ENCODE peak calls at places on chromosome 20, in ten cellular contexts. One of them, this sample, is unnamed.
A peak's percentile ranks its signal among the peaks of the same experiment; 100 is the strongest.

GRCh38 chr20:31870703-31871601 is 518 bp downstream of the TTLL9 start:
- DNase-seq in right atrium auricular region: no peak
- DNase-seq in esophagus squamous epithelium: no peak
- DNase-seq in thoracic aorta: no peak
- DNase-seq in right lobe of liver: no peak
- DNase-seq in psoas muscle: no peak
- DNase-seq in K562: no peak
- DNase-seq in AG04450: no peak
- DNase-seq in cardiac muscle cell: no peak
- DNase-seq in breast epithelium: no peak
- DNase-seq in this sample: no peak

GRCh38 chr20:32442630-32443029 is 84.5 kb downstream of the ASXL1 start:
- DNase-seq in right atrium auricular region: no peak
- DNase-seq in esophagus squamous epithelium: no peak
- DNase-seq in thoracic aorta: no peak
- DNase-seq in right lobe of liver: no peak
- DNase-seq in psoas muscle: no peak
- DNase-seq in K562: no peak
- DNase-seq in AG04450: no peak
- DNase-seq in cardiac muscle cell: no peak
- DNase-seq in breast epithelium: no peak
- DNase-seq in this sample: no peak

GRCh38 chr20:36737183-36737499 is 8.7 kb downstream of the NDRG3 start:
- DNase-seq in right atrium auricular region: no peak
- DNase-seq in esophagus squamous epithelium: no peak
- DNase-seq in thoracic aorta: no peak
- DNase-seq in right lobe of liver: no peak
- DNase-seq in psoas muscle: no peak
- DNase-seq in K562: no peak
- DNase-seq in AG04450: no peak
- DNase-seq in cardiac muscle cell: no peak
- DNase-seq in breast epithelium: no peak
- DNase-seq in this sample: no peak

GRCh38 chr20:57038608-57039440 is 227.6 kb downstream of the BMP7 start:
- DNase-seq in right atrium auricular region: no peak
- DNase-seq in esophagus squamous epithelium: no peak
- DNase-seq in thoracic aorta: no peak
- DNase-seq in right lobe of liver: no peak
- DNase-seq in psoas muscle: no peak
- DNase-seq in K562: no peak
- DNase-seq in AG04450: no peak
- DNase-seq in cardiac muscle cell: no peak
- DNase-seq in breast epithelium: no peak
- DNase-seq in this sample: no peak

GRCh38 chr20:49287555-49288249 is 9.8 kb upstream of the ZNFX1 start:
- DNase-seq in right atrium auricular region: no peak
- DNase-seq in esophagus squamous epithelium: no peak
- DNase-seq in thoracic aorta: no peak
- DNase-seq in right lobe of liver: no peak
- DNase-seq in psoas muscle: no peak
- DNase-seq in K562: peak; percentile 60
- DNase-seq in AG04450: no peak
- DNase-seq in cardiac muscle cell: peak; percentile 70
- DNase-seq in breast epithelium: no peak
- DNase-seq in this sample: no peak

GRCh38 chr20:32218156-32218900 is 10.6 kb downstream of the POFUT1 start:
- DNase-seq in right atrium auricular region: no peak
- DNase-seq in esophagus squamous epithelium: no peak
- DNase-seq in thoracic aorta: no peak
- DNase-seq in right lobe of liver: no peak
- DNase-seq in psoas muscle: no peak
- DNase-seq in K562: no peak
- DNase-seq in AG04450: no peak
- DNase-seq in cardiac muscle cell: no peak
- DNase-seq in breast epithelium: no peak
- DNase-seq in this sample: peak; percentile 29

GRCh38 chr20:34515484-34516037 is 661 bp upstream of the DYNLRB1 start:
- DNase-seq in right atrium auricular region: no peak
- DNase-seq in esophagus squamous epithelium: no peak
- DNase-seq in thoracic aorta: no peak
- DNase-seq in right lobe of liver: peak; percentile 47
- DNase-seq in psoas muscle: peak; percentile 28
- DNase-seq in K562: peak; percentile 83
- DNase-seq in AG04450: no peak
- DNase-seq in cardiac muscle cell: peak; percentile 32
- DNase-seq in breast epithelium: peak; percentile 50
- DNase-seq in this sample: peak; percentile 67

GRCh38 chr20:33684533-33685327 is 1.5 kb downstream of the E2F1 start:
- DNase-seq in right atrium auricular region: no peak
- DNase-seq in esophagus squamous epithelium: no peak
- DNase-seq in thoracic aorta: no peak
- DNase-seq in right lobe of liver: no peak
- DNase-seq in psoas muscle: no peak
- DNase-seq in K562: no peak
- DNase-seq in AG04450: no peak
- DNase-seq in cardiac muscle cell: no peak
- DNase-seq in breast epithelium: no peak
- DNase-seq in this sample: peak; percentile 85

GRCh38 chr20:63659370-63659769 is 1.3 kb downstream of the RTEL1 start:
- DNase-seq in right atrium auricular region: no peak
- DNase-seq in esophagus squamous epithelium: no peak
- DNase-seq in thoracic aorta: no peak
- DNase-seq in right lobe of liver: no peak
- DNase-seq in psoas muscle: no peak
- DNase-seq in K562: no peak
- DNase-seq in AG04450: no peak
- DNase-seq in cardiac muscle cell: no peak
- DNase-seq in breast epithelium: no peak
- DNase-seq in this sample: no peak

GRCh38 chr20:18042211-18042610 is 15.5 kb downstream of the OVOL2 start:
- DNase-seq in right atrium auricular region: no peak
- DNase-seq in esophagus squamous epithelium: no peak
- DNase-seq in thoracic aorta: no peak
- DNase-seq in right lobe of liver: no peak
- DNase-seq in psoas muscle: no peak
- DNase-seq in K562: no peak
- DNase-seq in AG04450: no peak
- DNase-seq in cardiac muscle cell: no peak
- DNase-seq in breast epithelium: no peak
- DNase-seq in this sample: no peak

GRCh38 chr20:32943490-32944052 is 60.7 kb downstream of the SUN5 start:
- DNase-seq in right atrium auricular region: peak; percentile 47
- DNase-seq in esophagus squamous epithelium: no peak
- DNase-seq in thoracic aorta: no peak
- DNase-seq in right lobe of liver: no peak
- DNase-seq in psoas muscle: no peak
- DNase-seq in K562: no peak
- DNase-seq in AG04450: no peak
- DNase-seq in cardiac muscle cell: no peak
- DNase-seq in breast epithelium: no peak
- DNase-seq in this sample: no peak

GRCh38 chr20:24146231-24146634 is 157.7 kb upstream of the GGTLC1 start:
- DNase-seq in right atrium auricular region: no peak
- DNase-seq in esophagus squamous epithelium: no peak
- DNase-seq in thoracic aorta: no peak
- DNase-seq in right lobe of liver: peak; percentile 59
- DNase-seq in psoas muscle: no peak
- DNase-seq in K562: no peak
- DNase-seq in AG04450: no peak
- DNase-seq in cardiac muscle cell: no peak
- DNase-seq in breast epithelium: no peak
- DNase-seq in this sample: no peak

GRCh38 chr20:46657137-46657536 is 5.9 kb upstream of the SLC13A3 start:
- DNase-seq in right atrium auricular region: no peak
- DNase-seq in esophagus squamous epithelium: no peak
- DNase-seq in thoracic aorta: no peak
- DNase-seq in right lobe of liver: no peak
- DNase-seq in psoas muscle: no peak
- DNase-seq in K562: no peak
- DNase-seq in AG04450: no peak
- DNase-seq in cardiac muscle cell: no peak
- DNase-seq in breast epithelium: no peak
- DNase-seq in this sample: no peak

DNA sequence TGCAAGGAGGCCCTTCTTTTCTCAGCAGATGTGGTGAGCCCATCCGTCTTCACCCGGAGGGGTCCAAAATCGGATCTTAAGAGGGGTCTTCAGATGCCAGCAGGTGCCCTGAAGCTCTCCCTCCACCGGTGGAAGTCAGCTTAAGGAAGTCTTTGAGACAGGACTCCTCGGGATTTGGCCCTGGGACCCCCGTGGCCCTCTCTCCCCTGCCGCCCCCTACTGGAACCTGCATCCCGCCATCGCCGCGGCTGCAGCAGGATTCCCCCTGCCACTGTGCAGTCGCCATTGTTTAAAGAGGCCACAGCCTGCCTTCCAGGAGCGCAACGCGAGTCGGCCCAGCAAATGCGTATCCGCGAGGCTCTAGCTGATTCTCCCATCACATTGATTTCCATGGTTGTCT is 292.5 kb upstream of the ZNF337 start:
- DNase-seq in right atrium auricular region: no peak
- DNase-seq in esophagus squamous epithelium: no peak
- DNase-seq in thoracic aorta: no peak
- DNase-seq in right lobe of liver: no peak
- DNase-seq in psoas muscle: no peak
- DNase-seq in K562: no peak
- DNase-seq in AG04450: no peak
- DNase-seq in cardiac muscle cell: no peak
- DNase-seq in breast epithelium: no peak
- DNase-seq in this sample: no peak
- TF ChIP-seq CTCF in right atrium auricular region: no peak
- TF ChIP-seq CTCF in esophagus squamous epithelium: no peak
- TF ChIP-seq CTCF in thoracic aorta: no peak
- TF ChIP-seq CTCF in right lobe of liver: no peak
- TF ChIP-seq CTCF in psoas muscle: no peak
- TF ChIP-seq CTCF in K562: no peak
- TF ChIP-seq CTCF in AG04450: no peak
- TF ChIP-seq CTCF in cardiac muscle cell: no peak
- TF ChIP-seq CTCF in breast epithelium: no peak
- TF ChIP-seq CTCF in this sample: no peak

DNA sequence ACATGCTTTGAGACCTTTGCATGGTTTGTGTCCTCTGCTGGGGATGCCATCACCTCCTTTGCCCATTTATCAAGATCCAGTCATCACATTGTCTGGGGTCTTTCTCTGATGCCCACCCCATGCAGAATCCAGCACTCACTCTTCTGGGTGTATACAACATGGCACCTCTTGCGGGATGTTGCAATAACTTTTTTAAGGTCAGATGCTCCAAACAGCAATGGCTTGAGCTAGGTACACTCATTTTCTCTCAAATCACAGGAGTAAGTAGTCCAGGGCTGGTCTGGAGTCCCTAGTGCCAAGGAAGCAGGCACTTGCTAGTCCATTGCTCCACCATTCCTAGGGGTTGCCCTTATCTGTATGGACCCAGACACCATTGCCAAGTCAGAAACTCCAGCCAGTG is 196.6 kb upstream of the KCNG1 start:
- DNase-seq in right atrium auricular region: no peak
- DNase-seq in esophagus squamous epithelium: no peak
- DNase-seq in thoracic aorta: no peak
- DNase-seq in right lobe of liver: no peak
- DNase-seq in psoas muscle: no peak
- DNase-seq in K562: no peak
- DNase-seq in AG04450: no peak
- DNase-seq in cardiac muscle cell: no peak
- DNase-seq in breast epithelium: no peak
- DNase-seq in this sample: no peak
- H3K9me3 ChIP-seq in right atrium auricular region: no peaks in the 10 kb centered on the region
- H3K9me3 ChIP-seq in esophagus squamous epithelium: no peaks in the 10 kb centered on the region
- H3K9me3 ChIP-seq in thoracic aorta: no peaks in the 10 kb centered on the region
- H3K9me3 ChIP-seq in right lobe of liver: no peaks in the 10 kb centered on the region
- H3K9me3 ChIP-seq in psoas muscle: no peaks in the 10 kb centered on the region
- H3K9me3 ChIP-seq in K562: no peaks in the 10 kb centered on the region
- H3K9me3 ChIP-seq in AG04450: peaks cover 11% of the 10 kb centered on the region
- H3K9me3 ChIP-seq in cardiac muscle cell: no peaks in the 10 kb centered on the region
- H3K9me3 ChIP-seq in breast epithelium: peaks cover 6% of the 10 kb centered on the region
- H3K9me3 ChIP-seq in this sample: peaks cover 4% of the 10 kb centered on the region

GRCh38 chr20:53685070-53685595 is 91.5 kb upstream of the ZNF217 start:
- DNase-seq in right atrium auricular region: no peak
- DNase-seq in esophagus squamous epithelium: no peak
- DNase-seq in thoracic aorta: no peak
- DNase-seq in right lobe of liver: no peak
- DNase-seq in psoas muscle: no peak
- DNase-seq in K562: no peak
- DNase-seq in AG04450: no peak
- DNase-seq in cardiac muscle cell: no peak
- DNase-seq in breast epithelium: no peak
- DNase-seq in this sample: no peak

GRCh38 chr20:53681352-53682212 is 87.9 kb upstream of the ZNF217 start:
- DNase-seq in right atrium auricular region: no peak
- DNase-seq in esophagus squamous epithelium: no peak
- DNase-seq in thoracic aorta: no peak
- DNase-seq in right lobe of liver: no peak
- DNase-seq in psoas muscle: no peak
- DNase-seq in K562: no peak
- DNase-seq in AG04450: no peak
- DNase-seq in cardiac muscle cell: no peak
- DNase-seq in breast epithelium: no peak
- DNase-seq in this sample: no peak

GRCh38 chr20:53678990-53679596 is 85.5 kb upstream of the ZNF217 start:
- DNase-seq in right atrium auricular region: no peak
- DNase-seq in esophagus squamous epithelium: no peak
- DNase-seq in thoracic aorta: no peak
- DNase-seq in right lobe of liver: no peak
- DNase-seq in psoas muscle: no peak
- DNase-seq in K562: peak; percentile 25
- DNase-seq in AG04450: no peak
- DNase-seq in cardiac muscle cell: peak; percentile 51
- DNase-seq in breast epithelium: no peak
- DNase-seq in this sample: no peak

GRCh38 chr20:53679597-53680309 is 86.1 kb upstream of the ZNF217 start:
- DNase-seq in right atrium auricular region: no peak
- DNase-seq in esophagus squamous epithelium: no peak
- DNase-seq in thoracic aorta: no peak
- DNase-seq in right lobe of liver: no peak
- DNase-seq in psoas muscle: no peak
- DNase-seq in K562: no peak
- DNase-seq in AG04450: no peak
- DNase-seq in cardiac muscle cell: no peak
- DNase-seq in breast epithelium: no peak
- DNase-seq in this sample: no peak

GRCh38 chr20:53683506-53683905 is 89.9 kb upstream of the ZNF217 start:
- DNase-seq in right atrium auricular region: no peak
- DNase-seq in esophagus squamous epithelium: no peak
- DNase-seq in thoracic aorta: no peak
- DNase-seq in right lobe of liver: no peak
- DNase-seq in psoas muscle: no peak
- DNase-seq in K562: no peak
- DNase-seq in AG04450: no peak
- DNase-seq in cardiac muscle cell: no peak
- DNase-seq in breast epithelium: no peak
- DNase-seq in this sample: no peak
- TF ChIP-seq CTCF in right atrium auricular region: no peak
- TF ChIP-seq CTCF in esophagus squamous epithelium: no peak
- TF ChIP-seq CTCF in thoracic aorta: no peak
- TF ChIP-seq CTCF in right lobe of liver: no peak
- TF ChIP-seq CTCF in psoas muscle: no peak
- TF ChIP-seq CTCF in K562: no peak
- TF ChIP-seq CTCF in AG04450: no peak
- TF ChIP-seq CTCF in cardiac muscle cell: no peak
- TF ChIP-seq CTCF in breast epithelium: no peak
- TF ChIP-seq CTCF in this sample: no peak

GRCh38 chr20:55888655-55889054 is 116.7 kb downstream of the CBLN4 start:
- DNase-seq in right atrium auricular region: no peak
- DNase-seq in esophagus squamous epithelium: no peak
- DNase-seq in thoracic aorta: no peak
- DNase-seq in right lobe of liver: no peak
- DNase-seq in psoas muscle: no peak
- DNase-seq in K562: no peak
- DNase-seq in AG04450: no peak
- DNase-seq in cardiac muscle cell: no peak
- DNase-seq in breast epithelium: no peak
- DNase-seq in this sample: peak; percentile 8

GRCh38 chr20:55893031-55893430 is 112.3 kb downstream of the CBLN4 start:
- DNase-seq in right atrium auricular region: no peak
- DNase-seq in esophagus squamous epithelium: no peak
- DNase-seq in thoracic aorta: no peak
- DNase-seq in right lobe of liver: no peak
- DNase-seq in psoas muscle: no peak
- DNase-seq in K562: no peak
- DNase-seq in AG04450: no peak
- DNase-seq in cardiac muscle cell: no peak
- DNase-seq in breast epithelium: no peak
- DNase-seq in this sample: no peak
- H3K9me3 ChIP-seq in right atrium auricular region: no peaks in the 10 kb centered on the region
- H3K9me3 ChIP-seq in esophagus squamous epithelium: no peaks in the 10 kb centered on the region
- H3K9me3 ChIP-seq in thoracic aorta: no peaks in the 10 kb centered on the region
- H3K9me3 ChIP-seq in right lobe of liver: no peaks in the 10 kb centered on the region
- H3K9me3 ChIP-seq in psoas muscle: peaks cover 3% of the 10 kb centered on the region
- H3K9me3 ChIP-seq in K562: peaks cover 1% of the 10 kb centered on the region
- H3K9me3 ChIP-seq in AG04450: peaks cover 16% of the 10 kb centered on the region
- H3K9me3 ChIP-seq in cardiac muscle cell: no peaks in the 10 kb centered on the region
- H3K9me3 ChIP-seq in breast epithelium: no peaks in the 10 kb centered on the region
- H3K9me3 ChIP-seq in this sample: no peaks in the 10 kb centered on the region